ENCODE peak calls at places on chromosomes 5 and 9, in seven cellular contexts. N, W, Z, K, U, M and G are unnamed samples.
A peak's percentile ranks its signal among the peaks of the same experiment; 100 is the strongest.

GRCh38 chr9:120655005-120655622 is 59.2 kb downstream of the MEGF9 start:
- DNase-seq in N (no peak), W (peak; percentile 70), Z (no peak), K (no peak), U (no peak), M (no peak), G (no peak)

GRCh38 chr5:149870697-149871096 is 73.9 kb downstream of the PDE6A start:
- DNase-seq in N (no peak), W (no peak), Z (no peak), K (no peak), U (no peak), M (no peak), G (peak; percentile 24)

GRCh38 chr9:114377046-114377445 is 10.7 kb downstream of the AKNA start:
- DNase-seq in N (no peak), W (no peak), Z (no peak), K (no peak), U (no peak), M (no peak), G (no peak)

GRCh38 chr5:126016256-126016655 is 407.0 kb upstream of the GRAMD2B start:
- DNase-seq in N (peak; percentile 57), W (no peak), Z (peak; percentile 42), K (peak; percentile 85), U (peak; percentile 36), M (peak; percentile 17), G (peak; percentile 59)

GRCh38 chr5:114362977-114363721 is 1.3 kb downstream of the KCNN2 start:
- DNase-seq in N (no peak), W (peak; percentile 37), Z (no peak), K (no peak), U (no peak), M (no peak), G (no peak)

GRCh38 chr9:133733421-133734250 is 4.5 kb downstream of the SARDH start:
- DNase-seq in N (no peak), W (no peak), Z (no peak), K (peak; percentile 79), U (no peak), M (no peak), G (no peak)

GRCh38 chr9:84823426-84824271 is 154.1 kb downstream of the NTRK2 start:
- DNase-seq in N (peak; percentile 18), W (no peak), Z (no peak), K (no peak), U (no peak), M (no peak), G (no peak)

GRCh38 chr9:581673-582497 is 259.6 kb upstream of the DMRT1 start:
- DNase-seq in N (no peak), W (no peak), Z (no peak), K (no peak), U (no peak), M (no peak), G (no peak)

GRCh38 chr9:137602661-137603060 is 2.8 kb upstream of the ARRDC1 start:
- DNase-seq in N (no peak), W (no peak), Z (no peak), K (no peak), U (no peak), M (no peak), G (no peak)

GRCh38 chr9:95429096-95429495 is 87.7 kb downstream of the PTCH1 start:
- DNase-seq in N (no peak), W (peak; percentile 72), Z (no peak), K (no peak), U (no peak), M (no peak), G (no peak)

GRCh38 chr9:95431286-95431685 is 85.5 kb downstream of the PTCH1 start:
- DNase-seq in N (no peak), W (no peak), Z (no peak), K (no peak), U (no peak), M (no peak), G (no peak)

GRCh38 chr9:95429948-95430620 is 86.7 kb downstream of the PTCH1 start:
- DNase-seq in N (no peak), W (no peak), Z (no peak), K (no peak), U (no peak), M (no peak), G (no peak)

GRCh38 chr9:95422650-95423049 is 94.1 kb downstream of the PTCH1 start:
- DNase-seq in N (no peak), W (no peak), Z (no peak), K (no peak), U (no peak), M (no peak), G (no peak)

GRCh38 chr9:95425910-95426551 is 90.7 kb downstream of the PTCH1 start:
- DNase-seq in N (no peak), W (peak; percentile 74), Z (no peak), K (no peak), U (no peak), M (no peak), G (no peak)
- TF ChIP-seq POLR2A in N (no peak), W (no peak), Z (no peak), K (no peak), U (no peak), M (no peak), G (no peak)

DNA sequence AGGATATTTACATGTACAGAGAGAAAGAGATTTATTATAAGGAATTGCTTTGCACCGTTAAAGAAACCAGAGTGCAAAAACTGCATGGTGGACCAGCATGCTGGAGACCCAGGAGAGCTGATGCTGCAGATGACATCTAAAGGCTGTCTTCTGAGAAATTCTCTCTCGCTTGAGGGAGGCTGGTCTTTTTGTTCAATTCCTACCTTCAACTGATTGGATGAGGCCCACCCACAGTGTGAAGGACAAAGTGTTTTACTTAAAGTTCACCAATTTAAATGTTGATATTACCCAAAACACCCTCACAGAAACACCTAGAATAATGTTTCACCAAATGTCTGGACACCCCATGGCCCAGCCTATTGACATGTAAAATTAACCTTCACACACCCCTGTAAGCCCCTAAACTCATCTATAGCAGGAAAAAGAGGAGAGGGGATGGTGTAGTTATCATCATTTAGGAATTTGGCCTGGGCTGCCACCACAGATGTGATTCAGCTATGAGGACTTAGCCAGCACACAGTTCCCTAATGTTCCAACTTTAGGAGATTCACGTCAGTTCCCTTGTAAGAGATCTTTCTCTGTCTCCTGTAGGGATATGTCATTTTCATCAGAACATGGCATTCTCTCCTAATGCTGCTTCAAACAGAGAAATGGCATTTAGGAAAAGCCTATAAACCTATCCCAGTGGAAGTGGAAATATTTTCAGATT is 358.2 kb upstream of the TLE4 start:
- DNase-seq in N (no peak), W (peak; percentile 70), Z (no peak), K (no peak), U (no peak), M (no peak), G (no peak)
- H3K4me3 ChIP-seq in N (no peak overlapping the region), W (no peak overlapping the region), Z (no peak overlapping the region), K (no peak overlapping the region), U (no peak overlapping the region), M (no peak overlapping the region), G (no peak overlapping the region)

DNA sequence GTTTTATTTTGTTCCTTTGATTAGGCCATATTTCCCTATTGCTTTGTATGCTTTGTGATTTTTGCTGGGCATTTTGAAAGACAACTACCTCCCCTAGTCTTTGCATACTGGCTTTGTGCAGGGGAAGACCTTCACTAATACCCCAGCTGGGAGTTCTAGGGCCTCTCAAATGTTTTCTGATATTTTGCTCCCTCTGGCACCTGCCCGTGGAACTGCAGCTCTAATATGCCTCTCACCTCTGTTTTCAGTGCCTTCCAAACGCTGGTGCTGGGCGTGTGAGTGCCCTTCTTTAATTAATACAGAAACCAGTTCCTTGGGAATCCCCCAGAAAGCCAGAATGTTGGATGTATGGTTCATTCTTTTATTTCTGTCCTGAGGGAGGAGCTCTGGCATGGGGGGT is 204.5 kb downstream of the COMMD10 start:
- DNase-seq in N (no peak), W (no peak), Z (no peak), K (no peak), U (no peak), M (no peak), G (no peak)
- TF ChIP-seq CTCF in N (no peak), W (no peak), Z (no peak), K (no peak), U (no peak), M (no peak), G (no peak)

DNA sequence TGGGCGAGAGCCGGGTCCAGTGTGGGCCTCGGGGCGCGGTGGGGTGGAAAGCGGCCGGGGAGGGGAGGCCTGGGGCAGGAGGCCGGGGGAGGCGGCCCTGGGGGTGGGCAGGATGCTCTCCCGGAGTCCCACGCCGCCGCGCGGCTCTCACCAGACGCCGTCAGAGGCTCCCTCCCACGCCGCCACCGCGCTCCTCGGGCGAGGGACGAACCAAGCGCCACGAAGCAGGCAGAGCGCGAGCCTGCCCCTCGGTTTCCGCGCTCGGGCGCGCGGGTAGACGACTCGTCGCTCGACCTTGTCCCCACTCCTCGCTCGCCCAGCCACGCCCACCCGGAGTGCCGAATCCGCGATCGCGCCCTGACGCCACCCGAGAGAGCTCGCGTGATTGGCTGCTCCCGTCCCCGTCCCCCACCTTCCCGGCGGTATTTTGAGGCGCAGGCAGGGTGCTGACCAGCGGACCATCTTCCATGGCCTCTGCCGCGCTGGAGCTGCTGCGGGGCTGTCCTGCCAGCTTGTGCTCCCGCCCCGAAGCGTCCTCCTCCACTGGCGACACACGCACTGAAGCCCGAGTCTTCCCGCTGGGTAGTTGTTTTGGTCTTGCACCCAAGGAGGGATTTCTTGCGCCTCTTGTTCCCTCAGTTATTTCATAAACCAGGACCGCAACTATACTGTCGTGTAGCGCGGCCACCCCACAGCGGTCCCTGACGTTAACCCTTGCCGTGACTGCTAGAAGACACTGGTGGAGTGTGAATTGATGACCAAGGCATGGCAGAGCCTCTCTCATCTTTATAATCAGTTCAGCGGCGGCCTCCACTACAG is at the start of gene GNE:
- DNase-seq in N (peak; percentile 99), W (peak; percentile 94), Z (peak; percentile 98), K (peak; percentile 100), U (peak; percentile 97), M (peak; percentile 98), G (peak; percentile 99)
- TF ChIP-seq POLR2A in N (peak; percentile 8), W (peak; percentile 87), Z (peak; percentile 95), K (peak; percentile 76), U (peak; percentile 96), M (peak; percentile 94), G (peak; percentile 75)